ENCODE peak calls at places on chromosomes 12 and 14, in four cellular contexts. I is GM12878, S is HepG2, R is H1. O is an unnamed sample.

GRCh38 chr12:120388711-120389431 is 19.9 kb upstream of the MSI1 start:
- DNase-seq in S (no peak), R (peak; percentile 88), I (no peak), O (no peak)

GRCh38 chr12:42118136-42118879 is 26.4 kb downstream of the GXYLT1 start:
- DNase-seq in S (no peak), R (no peak), I (no peak), O (no peak)

GRCh38 chr12:42756841-42757661 is 167.5 kb upstream of the PRICKLE1 start:
- DNase-seq in S (no peak), I (no peak), R (peak; percentile 65), O (no peak)

GRCh38 chr14:104436741-104437701 is 142.5 kb upstream of the C14orf180 start:
- DNase-seq in S (no peak), R (peak; percentile 43), I (no peak), O (no peak)

GRCh38 chr14:30227871-30228270 is 300.2 kb upstream of the PRKD1 start:
- DNase-seq in I (no peak), S (no peak), R (no peak), O (no peak)

GRCh38 chr12:7694556-7694955 is 1.0 kb downstream of the GDF3 start:
- DNase-seq in S (no peak), I (no peak), R (no peak), O (no peak)

GRCh38 chr14:65881642-65882041 is 469.1 kb downstream of the FUT8 start:
- DNase-seq in S (no peak), I (no peak), R (no peak), O (no peak)

GRCh38 chr14:25049559-25050493 is at the start of gene STXBP6:
- DNase-seq in I (no peak), S (peak; percentile 65), R (peak; percentile 82), O (no peak)

GRCh38 chr14:76550534-76550933 is 174.6 kb downstream of the ESRRB start:
- DNase-seq in S (no peak), I (no peak), R (no peak), O (no peak)

GRCh38 chr12:108724054-108724889 is 7.0 kb downstream of the CORO1C start:
- DNase-seq in I (no peak), R (no peak), S (no peak), O (peak; percentile 52)

GRCh38 chr12:51449569-51450246 is 25.1 kb downstream of the SLC4A8 start:
- DNase-seq in R (no peak), S (no peak), I (no peak), O (no peak)

GRCh38 chr12:122641976-122642375 is 61.2 kb downstream of the HCAR2 start:
- DNase-seq in I (no peak), R (no peak), S (no peak), O (no peak)

GRCh38 chr12:104522985-104523719 is 66.4 kb downstream of the CHST11 start:
- DNase-seq in R (no peak), S (no peak), I (no peak), O (peak; percentile 43)

GRCh38 chr14:74829238-74829637 is 46.7 kb downstream of the PROX2 start:
- DNase-seq in S (no peak), R (no peak), I (no peak), O (no peak)

GRCh38 chr14:74821267-74821915 is 54.6 kb downstream of the PROX2 start:
- DNase-seq in R (no peak), S (peak; percentile 74), I (no peak), O (no peak)

GRCh38 chr14:74825008-74825407 is 50.9 kb downstream of the PROX2 start:
- DNase-seq in R (no peak), S (no peak), I (no peak), O (no peak)

DNA sequence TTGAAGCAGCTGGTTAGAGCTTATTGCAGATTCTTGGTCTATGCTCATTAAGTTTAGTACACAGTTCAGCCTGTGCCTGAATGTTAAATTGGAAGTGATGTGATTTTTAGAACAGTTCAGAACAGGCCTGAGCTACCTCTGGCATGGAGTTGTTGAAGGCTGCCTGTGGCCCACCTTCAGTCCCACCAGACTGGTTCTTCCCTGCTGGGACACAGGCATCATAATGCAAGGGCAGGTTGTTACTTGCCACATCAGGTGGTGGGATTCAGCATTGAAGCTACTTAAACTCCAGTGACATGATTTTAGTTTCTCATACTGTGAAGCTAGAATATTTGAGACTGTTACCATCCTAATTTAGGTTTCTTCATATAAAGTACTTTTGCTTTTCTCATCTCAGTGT is 49.4 kb downstream of the PROX2 start:
- DNase-seq in R (no peak), S (no peak), I (no peak), O (no peak)
- TF ChIP-seq BRCA1 in R (no peak), S (no peak), I (no peak), O (no peak)

DNA sequence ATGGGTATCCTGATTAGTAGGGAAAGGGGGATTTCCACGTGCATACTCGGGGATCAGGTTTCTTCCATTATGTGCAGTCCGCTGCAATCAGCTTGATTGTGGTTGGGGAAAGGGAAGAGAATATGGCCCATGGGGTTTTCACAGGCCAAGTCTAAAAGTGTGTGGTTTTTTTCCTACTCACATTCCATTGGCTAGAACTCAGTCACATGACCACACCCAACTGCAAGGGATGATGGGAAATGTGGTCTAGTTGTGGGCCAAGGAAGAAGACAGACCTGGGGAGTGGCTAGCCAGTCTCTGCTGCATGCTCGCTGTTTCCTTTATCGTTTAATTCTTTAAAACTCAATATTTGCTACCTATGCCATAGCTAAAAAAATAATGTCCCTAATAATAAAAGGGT is 105.0 kb downstream of the PRIMA1 start:
- DNase-seq in S (no peak), R (peak; percentile 54), I (no peak), O (peak; percentile 19)
- TF ChIP-seq BRCA1 in S (no peak), R (no peak), I (no peak), O (no peak)

GRCh38 chr12:96242597-96242996 is 48.4 kb downstream of the ELK3 start:
- DNase-seq in S (no peak), R (no peak), I (no peak), O (peak; percentile 49)

GRCh38 chr12:96240251-96240650 is 46.1 kb downstream of the ELK3 start:
- DNase-seq in R (no peak), I (no peak), S (no peak), O (no peak)

GRCh38 chr12:96239711-96240234 is 45.6 kb downstream of the ELK3 start:
- DNase-seq in R (no peak), I (no peak), S (no peak), O (no peak)

GRCh38 chr12:96240656-96241055 is 46.5 kb downstream of the ELK3 start:
- DNase-seq in R (no peak), S (no peak), I (no peak), O (no peak)

DNA sequence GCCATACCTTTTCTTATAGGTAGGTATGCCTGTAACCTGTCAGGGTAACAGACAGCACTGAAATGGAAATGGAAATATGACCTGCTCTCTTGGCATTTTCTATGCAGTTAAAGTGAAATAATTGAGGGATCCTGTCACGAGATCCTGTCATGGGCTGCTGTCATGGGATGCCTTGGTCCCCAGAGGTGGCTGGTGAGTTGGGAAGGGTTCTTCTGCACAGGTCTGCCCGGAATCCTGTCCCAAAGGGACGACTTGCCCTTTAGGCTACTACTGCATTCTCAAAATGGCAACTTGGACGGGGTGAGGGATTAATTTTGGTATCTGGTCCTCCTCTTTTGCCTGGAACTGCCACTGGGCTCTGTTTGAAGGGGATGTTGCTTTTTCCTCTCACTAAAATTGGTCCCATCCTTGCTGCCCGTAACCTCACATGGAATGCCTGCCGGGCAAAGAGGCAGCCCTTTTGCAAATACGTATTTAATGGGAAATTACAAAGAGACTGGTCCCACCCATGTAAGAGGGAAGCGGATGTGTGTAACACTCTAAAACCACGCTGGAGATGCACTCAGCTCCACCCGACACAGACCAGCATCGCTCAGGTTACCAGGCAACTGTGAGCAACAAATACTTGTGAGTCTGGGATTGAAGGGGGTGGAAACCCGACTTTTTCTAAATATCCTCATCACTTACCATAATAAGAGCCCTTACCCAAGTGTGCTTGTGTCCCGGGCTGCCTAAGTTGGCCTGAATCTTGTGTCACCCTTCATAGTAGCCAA is 47.5 kb downstream of the ELK3 start:
- DNase-seq in S (no peak), I (no peak), R (no peak), O (no peak)
- TF ChIP-seq BRCA1 in S (no peak), I (no peak), R (no peak), O (no peak)

GRCh38 chr14:81453166-81453766 is 53.1 kb upstream of the STON2 start:
- DNase-seq in S (peak; percentile 47), R (peak; percentile 74), I (no peak), O (peak; percentile 38)
- TF ChIP-seq BRCA1 in S (no peak), R (no peak), I (no peak), O (no peak)

GRCh38 chr12:128607606-128608005 is 216.2 kb downstream of the SLC15A4 start:
- DNase-seq in S (no peak), R (no peak), I (no peak), O (no peak)

GRCh38 chr12:128606970-128607369 is 216.8 kb downstream of the SLC15A4 start:
- DNase-seq in I (no peak), S (no peak), R (no peak), O (no peak)

GRCh38 chr12:128606538-128606937 is 217.2 kb downstream of the SLC15A4 start:
- DNase-seq in S (no peak), R (no peak), I (no peak), O (no peak)

GRCh38 chr12:128603573-128604120 is 220.1 kb downstream of the SLC15A4 start:
- DNase-seq in I (no peak), S (no peak), R (no peak), O (no peak)

GRCh38 chr12:128606040-128606439 is 217.7 kb downstream of the SLC15A4 start:
- DNase-seq in R (no peak), I (no peak), S (no peak), O (no peak)
- TF ChIP-seq BRCA1 in R (no peak), I (no peak), S (no peak), O (no peak)